ENCODE peak calls at places on chromosomes 6 and 20, in four cellular contexts. One of them, this sample, is unnamed.

GRCh38 chr20:56974499-56975250 is 291.8 kb downstream of the BMP7 start:
- DNase-seq in lower leg skin: peak
- DNase-seq in Peyer's patch: no peak
- DNase-seq in psoas muscle: no peak
- DNase-seq in this sample: peak

GRCh38 chr6:55794136-55794812 is 81.1 kb downstream of the BMP5 start:
- DNase-seq in lower leg skin: no peak
- DNase-seq in Peyer's patch: no peak
- DNase-seq in psoas muscle: no peak
- DNase-seq in this sample: peak

GRCh38 chr6:160767019-160767646 is 65.1 kb downstream of the PLG start:
- DNase-seq in lower leg skin: peak
- DNase-seq in Peyer's patch: no peak
- DNase-seq in psoas muscle: peak
- DNase-seq in this sample: no peak

GRCh38 chr6:138503881-138504680 is 4.8 kb upstream of the NHSL1 start:
- DNase-seq in lower leg skin: no peak
- DNase-seq in Peyer's patch: no peak
- DNase-seq in psoas muscle: no peak
- DNase-seq in this sample: peak

GRCh38 chr6:89939144-89939543 is 44.9 kb downstream of the GJA10 start:
- DNase-seq in lower leg skin: no peak
- DNase-seq in Peyer's patch: no peak
- DNase-seq in psoas muscle: no peak
- DNase-seq in this sample: no peak

GRCh38 chr6:157381631-157382621 is 936 bp downstream of the ZDHHC14 start:
- DNase-seq in lower leg skin: peak
- DNase-seq in Peyer's patch: peak
- DNase-seq in psoas muscle: peak
- DNase-seq in this sample: no peak

GRCh38 chr6:298233-299049 is 6.2 kb downstream of the DUSP22 start:
- DNase-seq in lower leg skin: peak
- DNase-seq in Peyer's patch: peak
- DNase-seq in psoas muscle: no peak
- DNase-seq in this sample: no peak

GRCh38 chr6:10429638-10430427 is 15.0 kb upstream of the TFAP2A start:
- DNase-seq in lower leg skin: no peak
- DNase-seq in Peyer's patch: no peak
- DNase-seq in psoas muscle: no peak
- DNase-seq in this sample: no peak

GRCh38 chr6:145508107-145508506 is 227.2 kb downstream of the EPM2A start:
- DNase-seq in lower leg skin: no peak
- DNase-seq in Peyer's patch: no peak
- DNase-seq in psoas muscle: no peak
- DNase-seq in this sample: no peak
- TF ChIP-seq CTCF in lower leg skin: no peak
- TF ChIP-seq CTCF in Peyer's patch: no peak
- TF ChIP-seq CTCF in psoas muscle: no peak
- TF ChIP-seq CTCF in this sample: peak

GRCh38 chr20:41091926-41092325 is 45.4 kb upstream of the PLCG1 start:
- DNase-seq in lower leg skin: no peak
- DNase-seq in Peyer's patch: no peak
- DNase-seq in psoas muscle: no peak
- DNase-seq in this sample: no peak
- H3K4me3 ChIP-seq in lower leg skin: no peak
- H3K4me3 ChIP-seq in Peyer's patch: no peak
- H3K4me3 ChIP-seq in psoas muscle: no peak
- H3K4me3 ChIP-seq in this sample: no peak

GRCh38 chr6:166342293-166343156 is at the start of gene SFT2D1:
- DNase-seq in lower leg skin: peak
- DNase-seq in Peyer's patch: peak
- DNase-seq in psoas muscle: peak
- DNase-seq in this sample: no peak
- TF ChIP-seq CTCF in lower leg skin: no peak
- TF ChIP-seq CTCF in Peyer's patch: no peak
- TF ChIP-seq CTCF in psoas muscle: no peak
- TF ChIP-seq CTCF in this sample: no peak

GRCh38 chr6:27297484-27297856 is 14.6 kb downstream of the POM121L2 start:
- DNase-seq in lower leg skin: no peak
- DNase-seq in Peyer's patch: no peak
- DNase-seq in psoas muscle: no peak
- DNase-seq in this sample: no peak
- H3K4me3 ChIP-seq in lower leg skin: no peak
- H3K4me3 ChIP-seq in Peyer's patch: no peak
- H3K4me3 ChIP-seq in psoas muscle: no peak
- H3K4me3 ChIP-seq in this sample: peak

GRCh38 chr6:88013554-88013953 is 34.1 kb upstream of the SPACA1 start:
- DNase-seq in lower leg skin: no peak
- DNase-seq in Peyer's patch: no peak
- DNase-seq in psoas muscle: no peak
- DNase-seq in this sample: no peak
- TF ChIP-seq CTCF in lower leg skin: no peak
- TF ChIP-seq CTCF in Peyer's patch: no peak
- TF ChIP-seq CTCF in psoas muscle: no peak
- TF ChIP-seq CTCF in this sample: peak

GRCh38 chr6:142474446-142475289 is 172.9 kb downstream of the ADGRG6 start:
- DNase-seq in lower leg skin: no peak
- DNase-seq in Peyer's patch: no peak
- DNase-seq in psoas muscle: no peak
- DNase-seq in this sample: peak
- H3K4me3 ChIP-seq in lower leg skin: no peak
- H3K4me3 ChIP-seq in Peyer's patch: no peak
- H3K4me3 ChIP-seq in psoas muscle: no peak
- H3K4me3 ChIP-seq in this sample: no peak